ENCODE peak calls at places on chromosomes 5 and 9, in seven cellular contexts. One of them, this sample, is unnamed. For H3K4me1, the result is how much of the 10 kb centered on the place peaks cover.

GRCh38 chr5:9483779-9484178 is 62.1 kb downstream of the SEMA5A start:
- DNase-seq in body of pancreas: no peak
- DNase-seq in IMR-90: peak
- DNase-seq in stomach: no peak
- DNase-seq in ovary: no peak
- DNase-seq in A549: no peak
- DNase-seq in HCT116: no peak
- DNase-seq in this sample: no peak

GRCh38 chr9:113599647-113600476 is 136.3 kb downstream of the RGS3 start:
- DNase-seq in A549: no peak
- DNase-seq in ovary: peak
- DNase-seq in stomach: no peak
- DNase-seq in HCT116: no peak
- DNase-seq in IMR-90: peak
- DNase-seq in body of pancreas: no peak
- DNase-seq in this sample: no peak

GRCh38 chr9:21616082-21616778 is 134.1 kb upstream of the IFNE start:
- DNase-seq in IMR-90: peak
- DNase-seq in body of pancreas: no peak
- DNase-seq in A549: peak
- DNase-seq in ovary: no peak
- DNase-seq in HCT116: peak
- DNase-seq in stomach: no peak
- DNase-seq in this sample: no peak

GRCh38 chr9:25397746-25398145 is 280.5 kb downstream of the TUSC1 start:
- DNase-seq in ovary: no peak
- DNase-seq in IMR-90: no peak
- DNase-seq in A549: no peak
- DNase-seq in stomach: no peak
- DNase-seq in body of pancreas: no peak
- DNase-seq in HCT116: no peak
- DNase-seq in this sample: no peak

GRCh38 chr5:20157089-20157488 is 169.1 kb upstream of the CDH18 start:
- DNase-seq in A549: no peak
- DNase-seq in HCT116: no peak
- DNase-seq in body of pancreas: no peak
- DNase-seq in stomach: no peak
- DNase-seq in IMR-90: no peak
- DNase-seq in ovary: no peak
- DNase-seq in this sample: no peak

GRCh38 chr5:159105318-159106053 is 5.8 kb upstream of the EBF1 start:
- DNase-seq in IMR-90: no peak
- DNase-seq in ovary: peak
- DNase-seq in body of pancreas: no peak
- DNase-seq in HCT116: no peak
- DNase-seq in stomach: no peak
- DNase-seq in A549: no peak
- DNase-seq in this sample: no peak

GRCh38 chr9:123860603-123861002 is 69.3 kb downstream of the DENND1A start:
- DNase-seq in body of pancreas: no peak
- DNase-seq in A549: no peak
- DNase-seq in ovary: no peak
- DNase-seq in stomach: no peak
- DNase-seq in HCT116: no peak
- DNase-seq in IMR-90: no peak
- DNase-seq in this sample: no peak

GRCh38 chr9:84062538-84062937 is 81.9 kb downstream of the RMI1 start:
- DNase-seq in stomach: no peak
- DNase-seq in IMR-90: no peak
- DNase-seq in HCT116: no peak
- DNase-seq in ovary: no peak
- DNase-seq in body of pancreas: no peak
- DNase-seq in A549: no peak
- DNase-seq in this sample: no peak

GRCh38 chr9:135811796-135812195 is 95.5 kb downstream of the CAMSAP1 start:
- DNase-seq in ovary: no peak
- DNase-seq in HCT116: no peak
- DNase-seq in stomach: no peak
- DNase-seq in A549: no peak
- DNase-seq in body of pancreas: no peak
- DNase-seq in IMR-90: peak
- DNase-seq in this sample: no peak

GRCh38 chr5:173328896-173329369 is 719 bp upstream of the STC2 start:
- DNase-seq in HCT116: peak
- DNase-seq in stomach: no peak
- DNase-seq in ovary: no peak
- DNase-seq in body of pancreas: peak
- DNase-seq in A549: peak
- DNase-seq in IMR-90: peak
- DNase-seq in this sample: peak

GRCh38 chr9:75422939-75423522 is 334.7 kb downstream of the OSTF1 start:
- DNase-seq in body of pancreas: no peak
- DNase-seq in IMR-90: no peak
- DNase-seq in stomach: no peak
- DNase-seq in A549: no peak
- DNase-seq in ovary: no peak
- DNase-seq in HCT116: no peak
- DNase-seq in this sample: no peak

GRCh38 chr5:122665087-122665486 is 109.8 kb upstream of the SNX2 start:
- DNase-seq in ovary: no peak
- DNase-seq in IMR-90: peak
- DNase-seq in stomach: no peak
- DNase-seq in HCT116: no peak
- DNase-seq in body of pancreas: no peak
- DNase-seq in A549: no peak
- DNase-seq in this sample: no peak

GRCh38 chr9:37104183-37104889 is 16.0 kb upstream of the ZCCHC7 start:
- DNase-seq in A549: peak
- DNase-seq in HCT116: no peak
- DNase-seq in ovary: no peak
- DNase-seq in IMR-90: peak
- DNase-seq in body of pancreas: no peak
- DNase-seq in stomach: no peak
- DNase-seq in this sample: no peak

GRCh38 chr5:83000448-83000847 is 76.7 kb downstream of the TMEM167A start:
- DNase-seq in body of pancreas: no peak
- DNase-seq in A549: no peak
- DNase-seq in ovary: no peak
- DNase-seq in IMR-90: peak
- DNase-seq in HCT116: no peak
- DNase-seq in stomach: no peak
- DNase-seq in this sample: no peak

GRCh38 chr5:15249152-15249551 is 250.8 kb upstream of the FBXL7 start:
- DNase-seq in A549: no peak
- DNase-seq in stomach: no peak
- DNase-seq in ovary: no peak
- DNase-seq in body of pancreas: no peak
- DNase-seq in IMR-90: peak
- DNase-seq in HCT116: no peak
- DNase-seq in this sample: no peak

GRCh38 chr9:70418822-70419545 is 4.5 kb upstream of the KLF9 start:
- DNase-seq in stomach: peak
- DNase-seq in ovary: peak
- DNase-seq in A549: peak
- DNase-seq in IMR-90: peak
- DNase-seq in body of pancreas: peak
- DNase-seq in HCT116: peak
- DNase-seq in this sample: peak
- TF ChIP-seq POLR2A in stomach: no peak
- TF ChIP-seq POLR2A in ovary: peak
- TF ChIP-seq POLR2A in A549: peak
- TF ChIP-seq POLR2A in IMR-90: peak
- TF ChIP-seq POLR2A in body of pancreas: no peak
- TF ChIP-seq POLR2A in HCT116: no peak
- TF ChIP-seq POLR2A in this sample: peak

GRCh38 chr9:90065001-90065400 is 460.2 kb downstream of the GADD45G start:
- DNase-seq in A549: no peak
- DNase-seq in ovary: no peak
- DNase-seq in IMR-90: no peak
- DNase-seq in HCT116: no peak
- DNase-seq in body of pancreas: no peak
- DNase-seq in stomach: no peak
- DNase-seq in this sample: no peak
- H3K27ac ChIP-seq in A549: no peak
- H3K27ac ChIP-seq in ovary: no peak
- H3K27ac ChIP-seq in IMR-90: no peak
- H3K27ac ChIP-seq in HCT116: no peak
- H3K27ac ChIP-seq in body of pancreas: no peak
- H3K27ac ChIP-seq in stomach: no peak
- H3K27ac ChIP-seq in this sample: peak

GRCh38 chr9:98215821-98216220 is 23.4 kb upstream of the CORO2A start:
- DNase-seq in ovary: no peak
- DNase-seq in A549: peak
- DNase-seq in body of pancreas: no peak
- DNase-seq in stomach: no peak
- DNase-seq in HCT116: no peak
- DNase-seq in IMR-90: no peak
- DNase-seq in this sample: no peak
- H3K4me1 ChIP-seq in ovary: under half
- H3K4me1 ChIP-seq in A549: under half
- H3K4me1 ChIP-seq in body of pancreas: under half
- H3K4me1 ChIP-seq in stomach: under half
- H3K4me1 ChIP-seq in HCT116: under half
- H3K4me1 ChIP-seq in IMR-90: under half
- H3K4me1 ChIP-seq in this sample: half or more

GRCh38 chr5:57785946-57786345 is 303.3 kb upstream of the ACTBL2 start:
- DNase-seq in stomach: no peak
- DNase-seq in A549: no peak
- DNase-seq in body of pancreas: no peak
- DNase-seq in ovary: no peak
- DNase-seq in HCT116: no peak
- DNase-seq in IMR-90: no peak
- DNase-seq in this sample: no peak

GRCh38 chr5:57780959-57781325 is 298.3 kb upstream of the ACTBL2 start:
- DNase-seq in body of pancreas: no peak
- DNase-seq in HCT116: no peak
- DNase-seq in IMR-90: no peak
- DNase-seq in stomach: no peak
- DNase-seq in ovary: no peak
- DNase-seq in A549: no peak
- DNase-seq in this sample: no peak

GRCh38 chr5:57783693-57784092 is 301.1 kb upstream of the ACTBL2 start:
- DNase-seq in ovary: no peak
- DNase-seq in body of pancreas: no peak
- DNase-seq in HCT116: no peak
- DNase-seq in stomach: no peak
- DNase-seq in A549: no peak
- DNase-seq in IMR-90: no peak
- DNase-seq in this sample: no peak

GRCh38 chr5:57780306-57780958 is 297.8 kb upstream of the ACTBL2 start:
- DNase-seq in body of pancreas: no peak
- DNase-seq in A549: peak
- DNase-seq in HCT116: no peak
- DNase-seq in IMR-90: peak
- DNase-seq in stomach: no peak
- DNase-seq in ovary: no peak
- DNase-seq in this sample: no peak

GRCh38 chr5:57784106-57784505 is 301.5 kb upstream of the ACTBL2 start:
- DNase-seq in stomach: no peak
- DNase-seq in A549: no peak
- DNase-seq in ovary: no peak
- DNase-seq in IMR-90: no peak
- DNase-seq in HCT116: no peak
- DNase-seq in body of pancreas: no peak
- DNase-seq in this sample: no peak
- TF ChIP-seq POLR2A in stomach: no peak
- TF ChIP-seq POLR2A in A549: no peak
- TF ChIP-seq POLR2A in ovary: no peak
- TF ChIP-seq POLR2A in IMR-90: no peak
- TF ChIP-seq POLR2A in HCT116: no peak
- TF ChIP-seq POLR2A in body of pancreas: no peak
- TF ChIP-seq POLR2A in this sample: no peak

DNA sequence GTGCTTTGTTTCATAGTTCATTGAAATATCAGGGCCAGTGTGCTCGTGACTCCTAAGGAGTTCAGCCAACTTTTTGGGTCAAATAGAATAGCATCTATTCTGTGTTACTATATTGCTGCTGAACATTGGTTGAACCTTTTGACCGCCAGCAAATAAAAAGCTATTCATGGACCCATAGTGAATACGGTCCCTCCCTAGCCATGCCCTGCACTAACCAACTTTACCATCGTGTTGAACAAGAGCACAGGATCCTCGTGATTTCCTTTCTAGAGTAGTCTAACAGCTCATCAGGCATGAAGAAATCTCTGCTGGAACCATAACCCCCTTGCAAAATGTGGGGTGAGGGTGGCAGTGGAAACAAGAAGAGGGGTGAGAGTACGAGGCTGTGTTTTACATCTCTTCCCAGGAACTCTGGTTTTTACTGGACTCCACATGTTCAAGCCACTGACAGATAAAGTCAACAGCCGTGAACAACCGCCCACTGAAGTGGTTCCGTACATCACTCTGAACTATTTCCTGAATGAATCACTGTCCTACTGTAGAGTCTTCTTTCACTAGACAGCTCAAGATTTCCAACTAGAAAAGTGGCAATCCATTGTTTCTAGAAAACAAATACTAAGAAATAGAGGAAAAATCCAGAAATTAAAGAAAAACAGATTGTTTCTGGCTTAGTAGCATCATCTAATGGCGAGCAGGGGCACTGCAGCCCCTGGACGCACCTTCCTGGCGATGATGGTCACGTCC is 70.1 kb upstream of the SPATA31E1 start:
- DNase-seq in body of pancreas: peak
- DNase-seq in HCT116: no peak
- DNase-seq in IMR-90: peak
- DNase-seq in stomach: no peak
- DNase-seq in ovary: peak
- DNase-seq in A549: peak
- DNase-seq in this sample: no peak
- H3K27ac ChIP-seq in body of pancreas: no peak
- H3K27ac ChIP-seq in HCT116: no peak
- H3K27ac ChIP-seq in IMR-90: no peak
- H3K27ac ChIP-seq in stomach: no peak
- H3K27ac ChIP-seq in ovary: no peak
- H3K27ac ChIP-seq in A549: peak
- H3K27ac ChIP-seq in this sample: no peak

GRCh38 chr9:81824802-81825770 is 103.1 kb upstream of the SPATA31D4 start:
- DNase-seq in body of pancreas: no peak
- DNase-seq in A549: no peak
- DNase-seq in HCT116: no peak
- DNase-seq in ovary: no peak
- DNase-seq in stomach: no peak
- DNase-seq in IMR-90: no peak
- DNase-seq in this sample: no peak
- H3K4me1 ChIP-seq in body of pancreas: under half
- H3K4me1 ChIP-seq in A549: under half
- H3K4me1 ChIP-seq in HCT116: under half
- H3K4me1 ChIP-seq in ovary: under half
- H3K4me1 ChIP-seq in stomach: under half
- H3K4me1 ChIP-seq in IMR-90: under half
- H3K4me1 ChIP-seq in this sample: under half

DNA sequence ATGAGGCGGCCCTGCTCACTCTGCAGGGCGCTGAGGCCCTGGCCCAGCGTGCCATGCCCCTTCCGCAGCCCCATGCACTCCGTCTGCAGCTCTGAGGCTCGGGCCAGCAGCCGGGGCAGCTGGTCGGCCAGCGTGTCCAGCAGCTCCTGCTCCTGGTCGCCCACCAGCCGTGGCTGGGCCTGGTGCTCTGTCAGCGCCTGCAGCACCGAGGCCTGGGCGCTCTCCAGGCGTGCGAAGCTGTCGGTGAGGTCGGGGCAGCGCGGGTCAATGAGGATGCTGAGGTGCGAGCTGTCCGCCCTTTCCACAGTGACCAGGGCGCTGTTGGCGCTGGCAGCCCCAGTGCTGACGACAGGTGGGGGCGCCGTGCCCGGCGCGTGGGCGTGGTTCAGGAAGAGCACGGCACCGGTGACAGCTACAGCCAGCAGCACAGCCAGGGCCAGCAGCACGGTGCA is 9.4 kb downstream of the FIBCD1 start:
- DNase-seq in IMR-90: no peak
- DNase-seq in A549: no peak
- DNase-seq in HCT116: no peak
- DNase-seq in ovary: no peak
- DNase-seq in body of pancreas: no peak
- DNase-seq in stomach: no peak
- DNase-seq in this sample: no peak
- TF ChIP-seq POLR2A in IMR-90: no peak
- TF ChIP-seq POLR2A in A549: no peak
- TF ChIP-seq POLR2A in HCT116: no peak
- TF ChIP-seq POLR2A in ovary: no peak
- TF ChIP-seq POLR2A in body of pancreas: no peak
- TF ChIP-seq POLR2A in stomach: no peak
- TF ChIP-seq POLR2A in this sample: no peak

This sample was measured in right lobe of liver.